ENCODE peak calls at places on chromosome 6, in nine cellular contexts. A is adipocyte; M is effector CD4-positive, alpha-beta T cell; T is Daoy; K is ACHN; O is foreskin fibroblast; L is effector memory CD4-positive, alpha-beta T cell; X is NCI-H2029 treated with DMSO at 0.1 percent for 48 hours; Y is activated naive CD4-positive, alpha-beta T cell treated with Interleukin-2 at 50 U/mL for 16 hours. G is an unnamed sample.

GRCh38 chr6:36118550-36119107 is 11.7 kb upstream of the MAPK13 start:
- DNase-seq in O (peak), T (peak), Y (peak), K (no peak), M (peak), X (no peak), A (no peak), L (peak), G (no peak)

GRCh38 chr6:57064809-57065208 is 18.3 kb downstream of the KIAA1586 start:
- DNase-seq in Y (no peak), O (peak), X (no peak), A (peak), K (no peak), L (no peak), T (no peak), M (no peak), G (peak)

GRCh38 chr6:124958759-124959354 is 3.4 kb upstream of the RNF217 start:
- DNase-seq in X (no peak), Y (no peak), L (no peak), T (peak), A (no peak), M (no peak), O (peak), K (peak), G (peak)

GRCh38 chr6:43020847-43021246 is 576 bp upstream of the RRP36 start:
- DNase-seq in M (no peak), X (no peak), A (no peak), O (no peak), T (peak), L (no peak), Y (no peak), K (no peak), G (no peak)

GRCh38 chr6:105641507-105641906 is 238.6 kb upstream of the PREP start:
- DNase-seq in X (no peak), M (no peak), T (no peak), L (no peak), K (no peak), O (no peak), A (no peak), Y (no peak), G (no peak)

GRCh38 chr6:10641494-10641893 is 52.9 kb downstream of the C6orf52 start:
- DNase-seq in O (no peak), X (no peak), L (no peak), Y (no peak), K (no peak), A (no peak), M (no peak), T (no peak), G (no peak)

GRCh38 chr6:71544028-71544427 is 255.4 kb downstream of the OGFRL1 start:
- DNase-seq in M (no peak), X (no peak), K (peak), L (no peak), O (peak), A (peak), T (no peak), Y (no peak), G (peak)

GRCh38 chr6:129696843-129697242 is 13.1 kb downstream of the ARHGAP18 start:
- DNase-seq in X (no peak), M (no peak), T (no peak), K (no peak), Y (no peak), A (no peak), L (no peak), O (no peak), G (no peak)

GRCh38 chr6:7542065-7542877 is 800 bp downstream of the DSP start:
- DNase-seq in Y (no peak), A (peak), T (peak), M (no peak), L (no peak), K (peak), O (peak), X (no peak), G (no peak)

GRCh38 chr6:10383312-10384063 is 31.4 kb downstream of the TFAP2A start:
- DNase-seq in O (peak), Y (no peak), M (no peak), T (peak), K (peak), A (peak), X (no peak), L (no peak), G (no peak)

GRCh38 chr6:148534871-148535270 is 192.2 kb downstream of the SASH1 start:
- DNase-seq in K (no peak), T (no peak), O (no peak), L (no peak), M (no peak), X (no peak), A (no peak), Y (no peak), G (no peak)

G was measured in AG10803.